ENCODE peak calls at places on chromosomes 13 and 19, in six cellular contexts. R is endothelial cell, A is thoracic aorta, W is uterus, V is transverse colon, K is lower lobe of right lung. X is an unnamed sample.

GRCh38 chr13:76798037-76798436 is 88.2 kb downstream of the KCTD12 start:
- DNase-seq in K (peak), V (no peak), W (no peak), A (no peak), R (no peak), X (no peak)

GRCh38 chr13:24161010-24161775 is 673 bp downstream of the SPATA13 start:
- DNase-seq in V (peak), R (peak), A (no peak), W (no peak), K (peak), X (peak)

GRCh38 chr13:28117689-28118377 is 17.5 kb upstream of the FLT3 start:
- DNase-seq in W (peak), A (no peak), K (no peak), R (no peak), V (peak), X (no peak)

GRCh38 chr13:113220141-113220598 is 10.8 kb downstream of the CUL4A start:
- DNase-seq in K (no peak), A (no peak), W (no peak), V (peak), R (no peak), X (no peak)

GRCh38 chr13:37701972-37702371 is 103.4 kb upstream of the POSTN start:
- DNase-seq in V (no peak), A (no peak), K (no peak), W (peak), R (no peak), X (no peak)

GRCh38 chr13:21677075-21677628 is 6.3 kb downstream of the FGF9 start:
- DNase-seq in W (no peak), K (no peak), V (no peak), R (no peak), A (no peak), X (no peak)

GRCh38 chr19:44856438-44857083 is 10.5 kb downstream of the NECTIN2 start:
- DNase-seq in R (no peak), W (no peak), K (no peak), A (no peak), V (no peak), X (no peak)

GRCh38 chr13:62747629-62748028 is 1332.0 kb upstream of the PCDH20 start:
- DNase-seq in K (no peak), W (no peak), V (no peak), R (no peak), A (no peak), X (no peak)

GRCh38 chr13:33789757-33790156 is 28.2 kb upstream of the RFC3 start:
- DNase-seq in R (no peak), W (no peak), A (no peak), K (no peak), V (no peak), X (no peak)

GRCh38 chr13:91220872-91221271 is 126.6 kb upstream of the MIR17HG start:
- DNase-seq in R (no peak), V (no peak), A (no peak), W (no peak), K (no peak), X (no peak)

GRCh38 chr13:110262082-110262436 is 44.9 kb downstream of the COL4A1 start:
- DNase-seq in V (no peak), R (no peak), W (no peak), A (no peak), K (no peak), X (no peak)

GRCh38 chr19:19471682-19472081 is 43.7 kb downstream of the TSSK6 start:
- DNase-seq in A (no peak), W (no peak), V (no peak), R (no peak), K (no peak), X (no peak)

GRCh38 chr13:106591299-106591698 is 23.4 kb upstream of the ARGLU1 start:
- DNase-seq in A (no peak), R (no peak), W (no peak), K (no peak), V (no peak), X (no peak)

GRCh38 chr19:34480971-34481821 is at the start of gene WTIP:
- DNase-seq in K (peak), A (peak), V (peak), W (peak), R (peak), X (no peak)

GRCh38 chr13:27981006-27981708 is 7.3 kb downstream of the URAD start:
- DNase-seq in A (no peak), K (no peak), W (no peak), V (peak), R (no peak), X (no peak)

GRCh38 chr19:46990998-46991676 is 28.5 kb upstream of the NPAS1 start:
- DNase-seq in A (no peak), R (peak), W (peak), K (peak), V (peak), X (peak)

GRCh38 chr13:114140131-114140908 is 7.9 kb upstream of the RASA3 start:
- DNase-seq in V (peak), R (no peak), A (no peak), W (no peak), K (no peak), X (no peak)

GRCh38 chr13:113552079-113552478 is 32.5 kb upstream of the TFDP1 start:
- DNase-seq in V (peak), R (no peak), W (no peak), K (peak), A (no peak), X (no peak)

GRCh38 chr19:33683881-33684549 is 62.3 kb downstream of the CHST8 start:
- DNase-seq in V (no peak), K (no peak), W (no peak), R (peak), A (no peak), X (no peak)

GRCh38 chr19:51145926-51146493 is 3.9 kb downstream of the SIGLEC7 start:
- DNase-seq in A (no peak), K (no peak), V (no peak), R (no peak), W (no peak), X (no peak)

GRCh38 chr19:47679251-47679900 is 33.8 kb upstream of the EHD2 start:
- DNase-seq in A (no peak), K (no peak), R (no peak), V (no peak), W (no peak), X (no peak)

GRCh38 chr13:36395280-36395679 is 37.0 kb upstream of the CCNA1 start:
- DNase-seq in R (no peak), K (no peak), A (no peak), V (no peak), W (no peak), X (peak)

GRCh38 chr13:48827709-48828108 is 148.0 kb upstream of the FNDC3A start:
- DNase-seq in K (no peak), A (no peak), W (no peak), R (no peak), V (no peak), X (no peak)

GRCh38 chr13:45934283-45934682 is 82.7 kb upstream of the SIAH3 start:
- DNase-seq in R (no peak), K (no peak), A (no peak), V (no peak), W (no peak), X (no peak)

GRCh38 chr13:113963376-113963775 is 10.5 kb downstream of the C13orf46 start:
- DNase-seq in V (no peak), A (no peak), W (no peak), K (peak), R (no peak), X (no peak)

GRCh38 chr19:15701757-15702589 is 25.9 kb upstream of the OR10H2 start:
- DNase-seq in R (no peak), A (no peak), W (no peak), V (peak), K (no peak), X (no peak)

DNA sequence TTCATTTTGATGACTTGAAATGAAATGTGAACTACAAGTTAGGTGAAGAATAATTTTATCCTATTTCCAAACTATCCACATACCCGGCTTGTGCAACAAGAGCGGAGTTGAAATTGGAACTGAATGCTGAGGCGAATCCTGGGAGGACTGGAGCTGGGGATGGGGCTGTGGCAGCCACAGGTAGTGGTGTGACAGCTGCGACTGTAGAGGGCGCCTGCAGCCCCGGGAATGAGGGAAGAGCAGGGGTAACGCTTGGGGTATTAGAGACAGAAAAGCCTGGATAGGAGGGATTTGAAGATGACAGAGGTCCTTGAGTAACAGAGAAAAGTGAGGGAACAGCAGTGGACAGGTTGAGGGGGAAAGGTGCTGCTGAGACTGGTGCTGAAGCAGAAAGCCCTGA is 22.0 kb upstream of the STOML3 start:
- DNase-seq in K (no peak), V (no peak), A (no peak), W (no peak), R (peak), X (no peak)
- TF ChIP-seq CTCF in K (no peak), V (no peak), A (no peak), W (no peak), R (no peak), X (no peak)

DNA sequence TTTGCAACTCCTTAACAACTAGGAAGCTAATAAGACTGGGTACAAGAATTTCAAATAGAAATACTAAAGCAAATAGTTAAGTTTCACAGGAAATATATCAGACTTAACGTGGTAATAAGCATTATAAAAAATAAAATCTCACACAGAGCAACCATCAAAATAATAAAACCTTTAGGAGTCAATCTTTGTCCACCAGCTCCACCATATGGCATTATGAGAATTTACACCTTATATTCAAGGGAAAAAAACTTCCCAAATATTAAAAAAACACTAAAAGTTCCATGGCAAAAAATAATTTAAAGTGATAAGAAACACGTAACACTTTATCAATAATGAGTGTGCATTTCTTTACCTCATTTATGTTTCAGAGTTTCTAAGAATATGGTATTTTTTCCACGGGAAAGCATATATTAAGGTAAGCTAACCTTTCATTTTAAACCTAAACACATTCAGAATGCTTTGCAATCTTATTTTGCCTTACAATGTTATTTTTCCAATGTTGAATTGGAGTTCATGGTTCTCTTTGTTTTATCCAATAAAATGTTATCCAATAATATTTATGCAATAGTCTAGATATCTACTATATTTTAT is 423.2 kb upstream of the SGCG start:
- DNase-seq in R (no peak), A (no peak), V (no peak), K (no peak), W (no peak), X (no peak)
- TF ChIP-seq CTCF in R (peak), A (peak), V (no peak), K (peak), W (peak), X (peak)

GRCh38 chr13:26759907-26760834 is at the start of gene GPR12:
- DNase-seq in V (no peak), K (no peak), R (no peak), W (no peak), A (no peak), X (no peak)
- TF ChIP-seq CTCF in V (no peak), K (no peak), R (no peak), W (no peak), A (no peak), X (no peak)

GRCh38 chr19:10800488-10800887 is 35.5 kb downstream of the TMED1 start:
- DNase-seq in K (no peak), V (no peak), A (no peak), W (peak), R (no peak), X (no peak)

GRCh38 chr19:10802479-10802878 is 33.5 kb downstream of the TMED1 start:
- DNase-seq in W (no peak), V (no peak), A (no peak), K (no peak), R (no peak), X (no peak)

GRCh38 chr19:10797078-10797477 is 38.9 kb downstream of the TMED1 start:
- DNase-seq in K (no peak), A (no peak), W (no peak), V (no peak), R (no peak), X (no peak)

GRCh38 chr19:10796653-10797052 is 39.4 kb downstream of the TMED1 start:
- DNase-seq in V (no peak), K (no peak), R (no peak), W (no peak), A (no peak), X (no peak)

GRCh38 chr19:10797541-10798256 is 38.3 kb downstream of the TMED1 start:
- DNase-seq in R (no peak), K (no peak), V (no peak), W (no peak), A (no peak), X (peak)
- TF ChIP-seq CTCF in R (no peak), K (no peak), V (no peak), W (no peak), A (no peak), X (no peak)

DNA sequence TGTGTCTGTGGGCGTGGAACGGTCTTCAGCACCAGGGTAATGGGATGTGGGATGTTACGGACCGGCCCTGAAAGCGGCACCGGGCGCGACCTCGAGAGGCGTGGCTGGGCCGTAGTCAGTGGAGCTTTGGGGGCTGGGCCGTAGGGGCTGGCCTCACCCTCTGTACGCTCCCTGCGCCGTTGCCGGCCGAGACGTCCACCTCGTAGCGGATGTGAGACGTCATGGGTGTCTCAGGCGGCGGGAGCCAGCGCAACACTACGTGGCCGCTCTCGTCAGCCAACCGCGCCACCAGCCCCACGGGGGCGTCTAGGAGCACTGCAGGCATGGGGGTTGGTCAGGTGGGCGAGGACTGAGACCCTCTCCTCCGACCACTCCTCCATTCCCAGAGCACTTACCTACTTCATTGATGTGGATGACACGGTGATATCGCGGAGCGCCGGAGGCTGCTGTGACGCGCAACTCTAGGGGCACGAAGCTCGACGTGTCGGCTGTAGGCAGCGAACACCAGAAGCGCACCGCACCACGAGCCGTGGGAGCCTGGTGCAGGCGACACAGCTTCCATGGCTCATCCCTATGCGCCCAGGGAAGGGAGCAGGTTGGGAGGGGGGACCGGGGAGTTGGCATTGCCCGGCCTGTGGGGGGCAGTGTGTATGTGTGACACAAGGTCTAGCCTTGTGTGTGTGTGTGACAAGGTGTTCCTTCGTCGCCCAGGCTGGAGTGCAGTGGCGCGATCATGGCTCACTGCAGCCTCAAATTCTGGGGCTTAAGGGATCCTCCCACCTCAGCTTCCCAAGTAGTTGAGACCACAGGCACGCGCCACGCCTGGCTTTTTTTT is 2.4 kb downstream of the EPOR start:
- DNase-seq in A (no peak), R (peak), W (no peak), K (peak), V (peak), X (peak)
- TF ChIP-seq CTCF in A (no peak), R (no peak), W (no peak), K (no peak), V (no peak), X (peak)

GRCh38 chr19:2663920-2664571 is 38.4 kb downstream of the GNG7 start:
- DNase-seq in A (no peak), K (no peak), V (peak), W (no peak), R (no peak), X (peak)
- TF ChIP-seq CTCF in A (no peak), K (no peak), V (no peak), W (no peak), R (no peak), X (peak)

X was measured in GM10248.